ENCODE peak calls at places on chromosomes 5 and 9, in six cellular contexts. E is GM23338, R is A549, O is GM12878, T is Panc1, A is K562. U is an unnamed sample.

GRCh38 chr9:132201139-132201538 is 39.3 kb downstream of the NTNG2 start:
- DNase-seq in E (no peak), T (no peak), R (no peak), O (no peak), A (no peak), U (no peak)

GRCh38 chr9:2985343-2985742 is 141.4 kb upstream of the PUM3 start:
- DNase-seq in E (no peak), T (no peak), O (no peak), R (no peak), A (no peak), U (no peak)

GRCh38 chr5:32312194-32312681 is 501 bp downstream of the MTMR12 start:
- DNase-seq in R (peak; percentile 37), E (peak; percentile 68), O (no peak), A (peak; percentile 66), T (no peak), U (peak; percentile 32)

GRCh38 chr5:34717426-34718327 is 61.5 kb downstream of the RAI14 start:
- DNase-seq in O (no peak), R (peak; percentile 47), A (no peak), T (peak; percentile 33), E (peak; percentile 84), U (no peak)

GRCh38 chr9:72540348-72540873 is 19.0 kb downstream of the TMC1 start:
- DNase-seq in A (peak; percentile 78), T (no peak), E (no peak), O (no peak), R (peak; percentile 75), U (no peak)

GRCh38 chr9:5893591-5894236 is 3.0 kb downstream of the MLANA start:
- DNase-seq in R (peak; percentile 52), E (no peak), O (no peak), A (no peak), T (no peak), U (no peak)

GRCh38 chr5:136089804-136090203 is 42.8 kb upstream of the SMAD5 start:
- DNase-seq in E (no peak), R (no peak), T (no peak), O (no peak), A (no peak), U (no peak)

GRCh38 chr5:4766101-4766500 is 374.0 kb upstream of the ADAMTS16 start:
- DNase-seq in R (no peak), A (no peak), T (no peak), E (no peak), O (no peak), U (no peak)

GRCh38 chr9:118533101-118533500 is 828.9 kb downstream of the TLR4 start:
- DNase-seq in E (no peak), R (no peak), O (no peak), T (no peak), A (no peak), U (no peak)

GRCh38 chr9:120353501-120353900 is 226.5 kb downstream of the CDK5RAP2 start:
- DNase-seq in O (no peak), R (no peak), T (no peak), A (no peak), E (no peak), U (no peak)

GRCh38 chr5:150206076-150206779 is 16.4 kb downstream of the SLC6A7 start:
- DNase-seq in O (no peak), T (no peak), A (no peak), E (no peak), R (no peak), U (no peak)

GRCh38 chr5:138110266-138110963 is 26.6 kb downstream of the WNT8A start:
- DNase-seq in O (no peak), A (no peak), E (peak; percentile 44), T (no peak), R (no peak), U (no peak)

GRCh38 chr9:132708769-132709168 is 38.5 kb downstream of the GTF3C4 start:
- DNase-seq in R (no peak), A (no peak), E (no peak), T (no peak), O (no peak), U (no peak)

GRCh38 chr9:86005253-86005775 is 64.4 kb downstream of the NAA35 start:
- DNase-seq in T (no peak), O (no peak), R (no peak), A (no peak), E (no peak), U (no peak)

GRCh38 chr9:71830131-71830530 is 61.8 kb upstream of the CEMIP2 start:
- DNase-seq in R (no peak), O (no peak), T (no peak), E (no peak), A (no peak), U (no peak)

GRCh38 chr5:96517294-96517693 is 84.2 kb upstream of the PCSK1 start:
- DNase-seq in T (no peak), R (peak; percentile 62), A (no peak), E (no peak), O (no peak), U (no peak)

GRCh38 chr5:73103885-73104284 is 16.5 kb upstream of the TMEM171 start:
- DNase-seq in O (no peak), R (no peak), E (no peak), T (no peak), A (no peak), U (no peak)

GRCh38 chr9:115808108-115808507 is 345.5 kb upstream of the PAPPA start:
- DNase-seq in T (no peak), O (no peak), R (no peak), E (no peak), A (no peak), U (no peak)

GRCh38 chr5:91352831-91353695 is 30.1 kb downstream of the ARRDC3 start:
- DNase-seq in E (no peak), T (no peak), A (no peak), O (no peak), R (no peak), U (no peak)

DNA sequence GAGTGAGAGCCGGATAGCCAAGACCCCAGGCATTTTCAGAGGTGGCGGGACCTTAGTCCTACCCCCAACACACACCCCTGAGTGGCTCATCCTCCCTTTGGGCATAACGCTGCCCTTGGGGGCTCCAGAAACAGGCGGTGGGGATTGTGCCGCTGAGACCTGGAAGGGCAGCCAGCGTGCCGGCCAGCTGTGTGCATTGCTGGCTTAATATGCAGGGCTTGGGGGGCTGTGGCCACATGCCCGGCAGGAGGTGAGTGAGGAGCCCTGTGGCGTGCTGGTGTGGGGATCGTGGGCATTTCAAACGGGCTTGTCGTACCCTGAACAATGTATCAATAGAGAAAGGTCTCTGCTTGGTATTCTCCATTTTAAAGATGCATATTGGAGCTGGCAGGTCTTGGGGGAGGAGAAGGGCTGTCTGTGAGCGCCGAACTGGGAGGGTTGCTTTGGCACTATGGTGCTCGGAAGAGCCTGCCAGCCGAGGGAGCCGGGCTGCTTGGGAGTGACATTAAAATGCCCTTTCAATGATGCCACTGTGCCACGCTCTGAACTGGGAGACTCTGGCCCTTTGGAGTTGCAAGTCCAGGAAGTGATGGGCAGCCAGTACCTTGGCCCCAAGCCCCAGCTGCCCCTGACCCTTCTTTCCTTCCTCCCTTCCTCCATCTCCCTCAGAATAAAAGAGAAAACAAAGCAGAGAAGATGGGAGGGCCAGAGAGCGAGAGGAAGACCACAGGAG is 11.2 kb upstream of the OLFM1 start:
- DNase-seq in A (no peak), T (no peak), E (no peak), R (no peak), O (no peak), U (no peak)
- TF ChIP-seq REST in A (no peak), T (no peak), E (peak; percentile 16), R (no peak), O (no peak), U (no peak)

GRCh38 chr5:121279801-121280200 is 571.9 kb upstream of the FTMT start:
- DNase-seq in T (no peak), R (no peak), A (peak; percentile 6), O (no peak), E (no peak), U (no peak)

GRCh38 chr5:121271546-121271945 is 580.1 kb upstream of the FTMT start:
- DNase-seq in A (no peak), T (no peak), E (peak; percentile 6), O (no peak), R (no peak), U (no peak)

DNA sequence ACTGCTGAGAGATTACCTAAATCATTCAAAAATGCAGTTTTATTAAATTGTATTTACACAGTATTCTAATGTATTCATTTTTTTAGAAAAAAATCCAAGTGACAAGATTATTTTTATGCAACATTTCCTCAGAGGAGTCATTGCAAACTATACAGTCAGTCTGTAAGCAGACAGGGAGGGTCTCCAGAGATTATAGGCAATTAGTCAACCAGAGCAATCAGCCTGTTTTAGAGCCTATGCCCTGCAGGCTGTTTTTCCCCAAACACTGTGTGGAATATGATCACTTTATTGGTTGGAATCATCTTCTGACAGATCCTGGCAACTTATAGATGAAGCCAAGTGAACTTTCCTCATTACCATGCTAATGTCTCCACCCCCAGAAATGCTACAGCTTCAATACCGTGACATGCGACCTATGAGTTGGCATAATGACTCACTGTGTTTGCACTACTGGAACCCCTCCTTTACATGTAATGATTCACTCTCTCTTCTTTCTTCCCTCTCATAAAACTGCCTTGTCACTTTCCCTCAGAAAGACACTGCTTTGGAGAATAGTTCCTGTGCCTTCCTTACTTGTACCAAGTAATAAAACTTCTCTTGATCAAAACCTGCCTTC is 577.8 kb upstream of the FTMT start:
- DNase-seq in O (no peak), A (peak; percentile 43), E (no peak), R (peak; percentile 94), T (peak; percentile 84), U (peak; percentile 22)
- TF ChIP-seq REST in O (no peak), A (no peak), E (no peak), R (no peak), T (no peak), U (no peak)

DNA sequence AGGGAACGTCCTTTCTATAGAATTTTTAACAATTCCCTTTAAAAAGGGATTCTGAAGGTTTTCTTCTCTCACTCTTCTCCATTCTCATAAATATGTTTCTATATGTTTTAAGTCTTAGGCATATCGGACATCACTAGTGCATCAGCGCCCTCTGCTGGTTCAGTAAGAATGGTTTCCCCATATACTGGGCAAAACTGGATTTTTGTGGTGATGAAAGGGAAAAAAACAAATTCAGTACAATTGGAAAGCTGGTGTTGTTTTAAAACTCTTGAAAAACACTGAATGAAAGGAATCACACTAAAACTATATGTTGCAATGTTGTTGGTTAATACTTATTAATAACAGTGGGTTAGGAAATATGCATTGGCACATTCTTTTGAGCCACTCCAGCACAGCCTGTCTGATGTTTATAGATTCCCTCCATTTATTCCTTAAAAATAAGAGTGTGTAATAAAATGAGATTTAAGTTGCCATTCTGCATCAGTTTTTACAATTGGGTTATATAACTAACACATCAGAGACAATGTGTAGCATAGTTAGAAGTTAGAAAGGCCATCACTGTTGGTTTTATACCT is 15.8 kb downstream of the CWC27 start:
- DNase-seq in R (peak; percentile 83), A (peak; percentile 84), O (peak; percentile 26), E (peak; percentile 88), T (no peak), U (peak; percentile 51)
- TF ChIP-seq REST in R (no peak), A (no peak), O (no peak), E (no peak), T (no peak), U (no peak)

GRCh38 chr9:35606726-35607125 is 1.7 kb downstream of the TESK1 start:
- DNase-seq in O (no peak), E (no peak), A (no peak), R (no peak), T (no peak), U (no peak)

GRCh38 chr9:35604578-35605335 is at the start of gene TESK1:
- DNase-seq in R (peak; percentile 87), A (peak; percentile 85), E (peak; percentile 93), O (no peak), T (peak; percentile 18), U (no peak)

GRCh38 chr9:35606138-35606504 is 1.1 kb downstream of the TESK1 start:
- DNase-seq in R (peak; percentile 20), E (no peak), O (no peak), T (no peak), A (no peak), U (no peak)

GRCh38 chr9:35603986-35604577 is 980 bp upstream of the TESK1 start:
- DNase-seq in O (peak; percentile 98), A (peak; percentile 98), T (peak; percentile 98), E (peak; percentile 100), R (peak; percentile 100), U (peak; percentile 100)

GRCh38 chr9:35605336-35606137 is 475 bp downstream of the TESK1 start:
- DNase-seq in R (no peak), T (no peak), A (peak; percentile 16), O (no peak), E (peak; percentile 52), U (peak; percentile 16)
- TF ChIP-seq REST in R (no peak), T (no peak), A (no peak), O (no peak), E (no peak), U (no peak)